ENCODE peak calls at places on chromosomes 5 and 9, in six cellular contexts. Q, C, I, R, H and A are unnamed samples.

GRCh38 chr9:7536310-7536939 is 263.2 kb downstream of the DMAC1 start:
- DNase-seq in I (no peak), C (no peak), Q (no peak), R (peak), H (no peak), A (peak)

GRCh38 chr5:174972291-174972690 is 247.9 kb downstream of the MSX2 start:
- DNase-seq in H (no peak), C (no peak), Q (no peak), I (peak), R (no peak), A (no peak)

GRCh38 chr5:113806250-113806649 is 292.8 kb downstream of the YTHDC2 start:
- DNase-seq in I (no peak), H (no peak), R (peak), Q (no peak), C (no peak), A (no peak)

GRCh38 chr9:117546894-117547293 is 132.0 kb upstream of the ASTN2 start:
- DNase-seq in R (no peak), I (no peak), Q (no peak), H (no peak), C (peak), A (peak)

GRCh38 chr5:164600166-164600715 is 1094.8 kb downstream of the MAT2B start:
- DNase-seq in C (peak), Q (no peak), I (no peak), H (no peak), R (peak), A (no peak)

GRCh38 chr9:37676411-37676830 is 25.7 kb downstream of the FRMPD1 start:
- DNase-seq in C (no peak), H (peak), R (no peak), I (no peak), Q (no peak), A (no peak)

GRCh38 chr5:136458481-136458880 is 93.1 kb upstream of the TRPC7 start:
- DNase-seq in I (no peak), R (no peak), Q (no peak), H (no peak), C (no peak), A (no peak)

GRCh38 chr5:29193972-29194371 is 1999.5 kb upstream of the CDH6 start:
- DNase-seq in Q (no peak), C (no peak), R (no peak), I (no peak), H (no peak), A (no peak)

GRCh38 chr5:1819458-1819857 is 18.3 kb downstream of the NDUFS6 start:
- DNase-seq in R (no peak), I (no peak), C (no peak), H (no peak), Q (no peak), A (no peak)

GRCh38 chr5:3356016-3356415 is 239.6 kb upstream of the IRX1 start:
- DNase-seq in H (no peak), Q (no peak), C (no peak), R (no peak), I (no peak), A (no peak)

GRCh38 chr5:38718874-38719391 is 126.9 kb upstream of the OSMR start:
- DNase-seq in Q (no peak), R (peak), C (no peak), H (peak), I (no peak), A (no peak)

GRCh38 chr9:72149231-72149975 is at the start of gene GDA:
- DNase-seq in I (peak), H (no peak), R (no peak), Q (peak), C (peak), A (peak)

GRCh38 chr9:136052433-136052880 is 42.6 kb downstream of the NACC2 start:
- DNase-seq in Q (peak), I (peak), R (no peak), H (no peak), C (peak), A (peak)

GRCh38 chr9:135196474-135196873 is 109.0 kb downstream of the OLFM1 start:
- DNase-seq in H (no peak), R (no peak), I (no peak), C (no peak), Q (no peak), A (no peak)

GRCh38 chr5:127280494-127281220 is 9.9 kb upstream of the MEGF10 start:
- DNase-seq in I (no peak), R (no peak), H (no peak), Q (no peak), C (no peak), A (no peak)

GRCh38 chr9:128548876-128549275 is 3.5 kb upstream of the SPTAN1 start:
- DNase-seq in C (no peak), I (no peak), R (no peak), Q (no peak), H (no peak), A (no peak)

GRCh38 chr9:99811172-99811571 is 10.5 kb upstream of the NR4A3 start:
- DNase-seq in R (no peak), C (no peak), H (no peak), Q (no peak), I (no peak), A (no peak)

GRCh38 chr5:179294131-179294780 is 51.0 kb downstream of the ADAMTS2 start:
- DNase-seq in C (no peak), I (no peak), R (no peak), H (no peak), Q (peak), A (peak)

GRCh38 chr9:119951090-119951489 is 581.9 kb upstream of the BRINP1 start:
- DNase-seq in C (no peak), I (no peak), R (peak), H (no peak), Q (no peak), A (no peak)

GRCh38 chr5:35285435-35285834 is 55.1 kb upstream of the PRLR start:
- DNase-seq in R (no peak), Q (no peak), C (no peak), I (no peak), H (no peak), A (no peak)

GRCh38 chr5:92749943-92750342 is 831.1 kb downstream of the NR2F1-AS1 start:
- DNase-seq in H (no peak), R (peak), Q (no peak), C (peak), I (no peak), A (no peak)

GRCh38 chr5:44329716-44330115 is 59.5 kb downstream of the FGF10 start:
- DNase-seq in Q (no peak), H (no peak), C (no peak), R (no peak), I (no peak), A (no peak)

GRCh38 chr9:81776834-81777233 is 87.5 kb upstream of the TLE1 start:
- DNase-seq in R (no peak), I (no peak), Q (no peak), C (no peak), H (no peak), A (no peak)

GRCh38 chr9:76401580-76402354 is 7.5 kb upstream of the RFK start:
- DNase-seq in R (no peak), H (no peak), I (no peak), Q (no peak), C (no peak), A (no peak)

GRCh38 chr9:6584881-6585597 is 60.5 kb downstream of the GLDC start:
- DNase-seq in Q (no peak), C (no peak), H (no peak), R (peak), I (no peak), A (no peak)

GRCh38 chr5:179406031-179406681 is 60.9 kb upstream of the ADAMTS2 start:
- DNase-seq in H (no peak), R (peak), I (no peak), Q (peak), C (no peak), A (no peak)

GRCh38 chr5:148237795-148238194 is 530 bp upstream of the MARCOL start:
- DNase-seq in H (no peak), R (no peak), Q (no peak), C (no peak), I (no peak), A (no peak)

GRCh38 chr9:116453785-116454184 is 233.3 kb upstream of the TRIM32 start:
- DNase-seq in C (no peak), Q (no peak), R (no peak), H (no peak), I (no peak), A (no peak)

GRCh38 chr5:128925973-128926372 is 39.3 kb upstream of the SLC27A6 start:
- DNase-seq in R (peak), Q (no peak), C (no peak), I (no peak), H (no peak), A (no peak)

GRCh38 chr5:151699071-151699901 is 12.6 kb upstream of the SPARC start:
- DNase-seq in Q (no peak), I (no peak), R (peak), H (peak), C (peak), A (peak)

GRCh38 chr9:75903785-75904360 is 13.4 kb downstream of the PCSK5 start:
- DNase-seq in Q (no peak), C (peak), R (peak), I (peak), H (no peak), A (no peak)

GRCh38 chr5:437281-437771 is 5.7 kb upstream of the EXOC3 start:
- DNase-seq in H (peak), C (no peak), R (no peak), I (no peak), Q (no peak), A (no peak)

GRCh38 chr9:110156902-110157301 is 51.1 kb downstream of the C9orf152 start:
- DNase-seq in C (no peak), H (no peak), Q (no peak), I (no peak), R (peak), A (no peak)

GRCh38 chr9:110157812-110158629 is 49.9 kb downstream of the C9orf152 start:
- DNase-seq in C (no peak), R (no peak), I (no peak), Q (no peak), H (no peak), A (no peak)

GRCh38 chr9:110156416-110156815 is 51.5 kb downstream of the C9orf152 start:
- DNase-seq in I (no peak), C (no peak), R (no peak), Q (no peak), H (no peak), A (no peak)

GRCh38 chr9:110153431-110153830 is 54.5 kb downstream of the C9orf152 start:
- DNase-seq in C (no peak), I (no peak), Q (no peak), R (peak), H (no peak), A (no peak)

GRCh38 chr9:110155744-110156143 is 52.2 kb downstream of the C9orf152 start:
- DNase-seq in C (no peak), Q (no peak), H (no peak), I (no peak), R (no peak), A (no peak)
- H3K27ac ChIP-seq in C (no peak), Q (no peak), H (no peak), I (no peak), R (peak), A (no peak)

DNA sequence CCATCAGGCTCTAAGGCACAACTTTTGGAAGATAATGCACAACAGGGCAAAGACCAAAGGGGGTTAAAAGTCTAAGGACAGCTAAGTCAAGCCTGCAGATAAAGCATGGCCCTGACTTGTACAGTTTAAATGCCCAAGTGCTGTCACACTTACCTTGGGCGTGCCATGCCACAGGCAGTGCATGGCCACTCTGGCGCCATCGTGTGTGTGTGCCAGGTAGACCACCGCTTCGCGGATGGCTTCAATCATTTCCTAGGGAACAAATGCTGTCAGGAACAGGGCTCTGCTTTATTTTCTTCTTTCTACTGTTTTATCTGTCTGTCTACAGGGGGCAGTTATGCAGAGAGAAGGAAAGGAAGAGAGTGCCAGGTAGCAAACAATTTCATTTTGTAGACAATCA is 19.3 kb downstream of the PUM3 start:
- DNase-seq in I (no peak), R (no peak), C (no peak), Q (no peak), H (no peak), A (no peak)
- TF ChIP-seq CTCF in I (no peak), R (peak), C (no peak), Q (no peak), H (no peak), A (no peak)

DNA sequence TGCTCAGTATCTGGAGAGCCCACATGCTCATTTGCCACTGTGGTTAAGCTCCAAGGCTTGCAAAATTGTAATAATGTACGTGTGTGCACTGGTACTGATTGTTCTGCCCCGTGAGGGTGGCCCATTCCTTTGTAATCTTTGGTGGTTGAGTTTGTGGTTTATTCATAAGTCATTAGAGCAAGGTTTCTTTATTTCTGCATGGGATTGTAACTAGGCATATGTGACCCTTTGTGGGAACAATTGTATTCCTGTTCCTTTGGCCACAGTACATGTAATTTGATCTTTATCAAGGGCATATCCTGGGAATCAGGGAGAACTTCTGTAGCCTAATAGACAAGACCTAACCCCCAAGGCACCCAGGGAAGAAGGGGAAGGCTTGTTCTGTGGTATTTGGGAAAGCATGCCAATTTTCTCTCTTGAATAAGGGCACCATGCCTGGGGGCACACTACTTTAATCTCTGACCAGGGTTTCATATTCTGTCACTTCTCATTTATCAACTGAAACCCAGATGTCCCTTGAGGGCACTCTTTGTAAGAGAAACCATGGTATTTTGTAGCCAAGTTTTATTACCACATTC is 74.6 kb downstream of the NPR3 start:
- DNase-seq in H (no peak), C (no peak), I (peak), Q (no peak), R (peak), A (no peak)
- H3K27ac ChIP-seq in H (no peak), C (no peak), I (peak), Q (no peak), R (no peak), A (no peak)

GRCh38 chr9:211036-211435 is 3.6 kb upstream of the DOCK8 start:
- DNase-seq in R (no peak), H (no peak), Q (no peak), I (no peak), C (no peak), A (no peak)

GRCh38 chr9:212265-212664 is 2.4 kb upstream of the DOCK8 start:
- DNase-seq in R (no peak), H (no peak), C (no peak), I (no peak), Q (no peak), A (no peak)

GRCh38 chr9:211557-211956 is 3.1 kb upstream of the DOCK8 start:
- DNase-seq in R (peak), Q (no peak), I (no peak), C (no peak), H (no peak), A (peak)

GRCh38 chr9:215631-216155 is 1.0 kb downstream of the DOCK8 start:
- DNase-seq in C (no peak), I (no peak), Q (no peak), H (no peak), R (no peak), A (no peak)

DNA sequence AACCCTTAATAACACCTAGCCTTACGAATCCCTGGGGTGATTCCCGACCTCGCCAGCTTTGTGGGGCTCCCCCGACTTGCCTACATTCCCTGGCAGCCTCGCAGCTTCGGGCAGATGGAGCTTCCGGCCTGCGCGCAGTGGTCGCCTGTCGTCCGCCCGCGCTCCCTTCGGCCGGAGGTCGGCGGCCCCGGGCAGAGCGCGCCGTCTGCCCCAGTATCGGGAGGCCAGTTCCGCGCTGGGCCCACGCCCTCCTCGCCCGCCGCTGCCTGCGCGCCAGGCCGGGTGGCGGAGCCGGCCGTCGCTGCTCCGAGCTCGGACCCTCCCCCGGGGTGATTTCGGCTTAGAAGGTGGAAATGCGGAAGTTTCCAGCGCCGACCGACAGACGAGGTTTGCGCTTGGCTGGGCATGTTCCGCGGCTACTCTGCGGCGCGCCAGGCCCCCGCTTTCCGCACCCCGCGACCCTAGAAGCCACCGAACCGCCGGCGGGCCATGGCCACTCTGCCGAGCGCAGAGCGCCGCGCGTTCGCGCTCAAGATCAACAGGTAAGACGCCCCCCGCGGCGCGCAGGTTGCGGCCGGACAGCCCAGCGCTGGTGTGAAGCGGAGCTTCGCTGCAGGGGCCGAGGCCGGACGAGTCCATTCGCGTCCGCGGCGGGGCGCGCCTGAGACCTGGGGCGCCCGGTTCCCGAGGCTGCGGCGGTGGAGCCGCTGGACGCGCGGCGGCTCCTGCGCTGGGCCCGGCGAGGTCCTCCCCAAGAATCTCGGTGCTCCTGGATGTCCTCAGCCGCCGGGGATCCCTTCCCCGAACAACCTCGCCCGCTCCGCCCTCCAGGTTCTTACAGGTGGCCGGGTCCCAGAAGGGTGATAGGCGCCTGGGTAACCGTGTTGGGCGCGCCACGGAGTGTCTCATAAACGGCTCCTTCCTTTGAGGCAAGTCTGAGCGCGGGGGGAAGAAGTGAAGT is at the start of gene DOCK8:
- DNase-seq in R (peak), Q (peak), C (peak), I (peak), H (peak), A (peak)
- TF ChIP-seq CTCF in R (peak), Q (peak), C (no peak), I (no peak), H (peak), A (peak)

DNA sequence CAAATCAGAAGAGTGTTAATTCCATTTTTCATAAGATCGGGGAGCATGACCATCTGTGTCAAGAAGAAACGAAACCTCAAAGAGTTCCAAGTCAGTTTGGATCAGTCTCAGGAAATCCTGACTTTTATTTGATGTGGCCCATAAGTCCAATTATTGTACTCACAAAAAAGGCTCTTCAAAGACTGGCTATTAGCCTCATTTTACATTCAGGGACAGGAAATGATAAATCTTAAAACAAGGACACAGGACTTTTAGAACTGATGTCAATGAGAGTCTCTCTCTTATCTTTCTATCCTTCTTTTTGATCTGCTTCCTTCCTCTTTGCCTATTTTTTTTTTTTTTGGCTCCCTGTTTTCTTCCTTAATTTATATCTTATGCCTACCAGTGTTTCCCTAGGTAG is 43.7 kb upstream of the SHOC1 start:
- DNase-seq in Q (no peak), R (no peak), I (no peak), C (no peak), H (no peak), A (no peak)
- H3K27ac ChIP-seq in Q (no peak), R (no peak), I (no peak), C (no peak), H (no peak), A (no peak)

GRCh38 chr5:149429839-149430721 is 51.0 kb upstream of the IL17B start:
- DNase-seq in I (no peak), H (peak), R (peak), Q (no peak), C (no peak), A (peak)
- TF ChIP-seq CTCF in I (no peak), H (peak), R (peak), Q (no peak), C (no peak), A (no peak)

GRCh38 chr9:14029811-14030210 is 284.1 kb downstream of the NFIB start:
- DNase-seq in C (no peak), I (no peak), H (no peak), R (peak), Q (no peak), A (no peak)

GRCh38 chr9:14030350-14030823 is 283.6 kb downstream of the NFIB start:
- DNase-seq in C (peak), H (no peak), R (peak), I (peak), Q (no peak), A (no peak)

GRCh38 chr9:14031761-14032279 is 282.1 kb downstream of the NFIB start:
- DNase-seq in C (no peak), Q (no peak), H (no peak), R (peak), I (no peak), A (no peak)

GRCh38 chr9:14033067-14033466 is 280.9 kb downstream of the NFIB start:
- DNase-seq in C (no peak), Q (no peak), R (no peak), I (no peak), H (no peak), A (no peak)

DNA sequence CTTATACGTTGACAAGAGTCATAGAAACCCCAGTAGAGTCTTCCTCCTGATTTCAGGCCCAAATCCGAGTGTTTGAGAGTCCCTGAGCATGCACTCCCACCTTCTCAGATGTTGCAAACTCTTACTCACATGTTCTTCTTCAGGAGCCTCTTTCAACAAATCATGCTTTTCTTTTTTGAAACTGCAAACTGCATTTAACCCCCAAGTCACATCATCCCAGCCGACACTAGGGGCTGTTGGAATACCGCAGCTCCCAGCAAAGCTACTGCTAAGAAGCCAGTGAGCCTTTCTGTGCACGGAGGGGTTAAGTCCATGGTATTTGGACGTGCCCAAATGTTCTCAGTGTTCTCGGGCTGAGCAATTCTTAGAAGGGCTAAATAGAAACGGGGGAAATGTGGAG is 282.9 kb downstream of the NFIB start:
- DNase-seq in H (peak), Q (no peak), I (no peak), C (no peak), R (peak), A (no peak)
- H3K27ac ChIP-seq in H (peak), Q (peak), I (peak), C (peak), R (peak), A (no peak)

GRCh38 chr9:16131269-16131668 is 578.4 kb downstream of the CCDC171 start:
- DNase-seq in I (no peak), R (peak), Q (no peak), H (no peak), C (no peak), A (no peak)
- TF ChIP-seq CTCF in I (no peak), R (peak), Q (no peak), H (no peak), C (no peak), A (no peak)

GRCh38 chr5:14237313-14238086 is 94.4 kb downstream of the TRIO start:
- DNase-seq in Q (no peak), I (no peak), C (no peak), R (no peak), H (no peak), A (no peak)
- H3K27ac ChIP-seq in Q (no peak), I (peak), C (no peak), R (no peak), H (peak), A (no peak)